ENCODE peak calls at places on chromosomes 5 and 9, in seven cellular contexts. One of them, this sample, is unnamed.

GRCh38 chr5:89097103-89097502 is 214.1 kb upstream of the MEF2C start:
- DNase-seq in tibial artery: no peak
- DNase-seq in KBM-7: no peak
- DNase-seq in endodermal cell: no peak
- DNase-seq in myocyte: no peak
- DNase-seq in endothelial cell: no peak
- DNase-seq in fibroblast of lung: no peak
- DNase-seq in this sample: no peak

GRCh38 chr9:563200-563599 is 278.3 kb upstream of the DMRT1 start:
- DNase-seq in tibial artery: no peak
- DNase-seq in KBM-7: no peak
- DNase-seq in endodermal cell: no peak
- DNase-seq in myocyte: no peak
- DNase-seq in endothelial cell: no peak
- DNase-seq in fibroblast of lung: no peak
- DNase-seq in this sample: no peak

GRCh38 chr9:13705913-13706312 is 426.4 kb upstream of the MPDZ start:
- DNase-seq in tibial artery: peak
- DNase-seq in KBM-7: no peak
- DNase-seq in endodermal cell: no peak
- DNase-seq in myocyte: peak
- DNase-seq in endothelial cell: no peak
- DNase-seq in fibroblast of lung: peak
- DNase-seq in this sample: no peak

GRCh38 chr5:36029914-36030313 is 36.8 kb downstream of the UGT3A2 start:
- DNase-seq in tibial artery: no peak
- DNase-seq in KBM-7: no peak
- DNase-seq in endodermal cell: no peak
- DNase-seq in myocyte: no peak
- DNase-seq in endothelial cell: no peak
- DNase-seq in fibroblast of lung: no peak
- DNase-seq in this sample: no peak

GRCh38 chr5:93611900-93612898 is 29.2 kb downstream of the NR2F1 start:
- DNase-seq in tibial artery: no peak
- DNase-seq in KBM-7: peak
- DNase-seq in endodermal cell: peak
- DNase-seq in myocyte: peak
- DNase-seq in endothelial cell: no peak
- DNase-seq in fibroblast of lung: peak
- DNase-seq in this sample: no peak

GRCh38 chr5:155193483-155194107 is 180.0 kb downstream of the KIF4B start:
- DNase-seq in tibial artery: no peak
- DNase-seq in KBM-7: no peak
- DNase-seq in endodermal cell: no peak
- DNase-seq in myocyte: no peak
- DNase-seq in endothelial cell: no peak
- DNase-seq in fibroblast of lung: no peak
- DNase-seq in this sample: no peak

GRCh38 chr5:14177651-14178050 is 34.5 kb downstream of the TRIO start:
- DNase-seq in tibial artery: no peak
- DNase-seq in KBM-7: no peak
- DNase-seq in endodermal cell: peak
- DNase-seq in myocyte: no peak
- DNase-seq in endothelial cell: no peak
- DNase-seq in fibroblast of lung: no peak
- DNase-seq in this sample: no peak

GRCh38 chr9:116687762-116688160 is 656 bp downstream of the TRIM32 start:
- DNase-seq in tibial artery: no peak
- DNase-seq in KBM-7: no peak
- DNase-seq in endodermal cell: peak
- DNase-seq in myocyte: peak
- DNase-seq in endothelial cell: no peak
- DNase-seq in fibroblast of lung: no peak
- DNase-seq in this sample: no peak

GRCh38 chr9:100639851-100640250 is 62.0 kb downstream of the CAVIN4 start:
- DNase-seq in tibial artery: no peak
- DNase-seq in KBM-7: no peak
- DNase-seq in endodermal cell: no peak
- DNase-seq in myocyte: peak
- DNase-seq in endothelial cell: no peak
- DNase-seq in fibroblast of lung: no peak
- DNase-seq in this sample: no peak

GRCh38 chr5:175547810-175548209 is 69.5 kb downstream of the SFXN1 start:
- DNase-seq in tibial artery: no peak
- DNase-seq in KBM-7: no peak
- DNase-seq in endodermal cell: no peak
- DNase-seq in myocyte: no peak
- DNase-seq in endothelial cell: no peak
- DNase-seq in fibroblast of lung: no peak
- DNase-seq in this sample: no peak

GRCh38 chr5:172758077-172758835 is 12.7 kb downstream of the DUSP1 start:
- DNase-seq in tibial artery: peak
- DNase-seq in KBM-7: no peak
- DNase-seq in endodermal cell: peak
- DNase-seq in myocyte: peak
- DNase-seq in endothelial cell: no peak
- DNase-seq in fibroblast of lung: peak
- DNase-seq in this sample: no peak

GRCh38 chr9:38196721-38197120 is 127.7 kb upstream of the SHB start:
- DNase-seq in tibial artery: no peak
- DNase-seq in KBM-7: no peak
- DNase-seq in endodermal cell: no peak
- DNase-seq in myocyte: no peak
- DNase-seq in endothelial cell: no peak
- DNase-seq in fibroblast of lung: no peak
- DNase-seq in this sample: no peak

GRCh38 chr9:127116946-127117345 is 5.5 kb downstream of the ANGPTL2 start:
- DNase-seq in tibial artery: no peak
- DNase-seq in KBM-7: no peak
- DNase-seq in endodermal cell: no peak
- DNase-seq in myocyte: peak
- DNase-seq in endothelial cell: no peak
- DNase-seq in fibroblast of lung: peak
- DNase-seq in this sample: no peak

GRCh38 chr9:27528278-27528885 is 1.2 kb downstream of the MOB3B start:
- DNase-seq in tibial artery: peak
- DNase-seq in KBM-7: peak
- DNase-seq in endodermal cell: peak
- DNase-seq in myocyte: peak
- DNase-seq in endothelial cell: peak
- DNase-seq in fibroblast of lung: peak
- DNase-seq in this sample: peak

GRCh38 chr9:124022201-124023121 is 10.9 kb downstream of the LHX2 start:
- DNase-seq in tibial artery: no peak
- DNase-seq in KBM-7: no peak
- DNase-seq in endodermal cell: peak
- DNase-seq in myocyte: no peak
- DNase-seq in endothelial cell: peak
- DNase-seq in fibroblast of lung: peak
- DNase-seq in this sample: no peak

GRCh38 chr9:111483419-111483861 is 743 bp downstream of the ECPAS start:
- DNase-seq in tibial artery: no peak
- DNase-seq in KBM-7: no peak
- DNase-seq in endodermal cell: peak
- DNase-seq in myocyte: peak
- DNase-seq in endothelial cell: no peak
- DNase-seq in fibroblast of lung: no peak
- DNase-seq in this sample: peak

GRCh38 chr5:10896016-10896415 is 135.0 kb upstream of the DAP start:
- DNase-seq in tibial artery: no peak
- DNase-seq in KBM-7: no peak
- DNase-seq in endodermal cell: no peak
- DNase-seq in myocyte: no peak
- DNase-seq in endothelial cell: no peak
- DNase-seq in fibroblast of lung: no peak
- DNase-seq in this sample: no peak

GRCh38 chr5:157689942-157690689 is 18.8 kb downstream of the C5orf52 start:
- DNase-seq in tibial artery: no peak
- DNase-seq in KBM-7: no peak
- DNase-seq in endodermal cell: peak
- DNase-seq in myocyte: no peak
- DNase-seq in endothelial cell: no peak
- DNase-seq in fibroblast of lung: no peak
- DNase-seq in this sample: no peak

GRCh38 chr5:91011029-91011428 is 372.1 kb downstream of the ARRDC3 start:
- DNase-seq in tibial artery: no peak
- DNase-seq in KBM-7: no peak
- DNase-seq in endodermal cell: no peak
- DNase-seq in myocyte: no peak
- DNase-seq in endothelial cell: no peak
- DNase-seq in fibroblast of lung: no peak
- DNase-seq in this sample: no peak

This sample was measured in T-helper 22 cell.